ENCODE peak calls at places on chromosome 9, in six cellular contexts. One of them, this sample, is unnamed.

GRCh38 chr9:103798620-103799019 is 295.5 kb upstream of the SMC2 start:
- DNase-seq in dorsolateral prefrontal cortex: no peak
- DNase-seq in activated CD8-positive, alpha-beta T cell treated with anti-CD3 and anti-CD28 coated beads for 36 hours: peak
- DNase-seq in dermis microvascular lymphatic vessel endothelial cell: peak
- DNase-seq in activated CD8-positive, alpha-beta memory T cell treated with anti-CD3 and anti-CD28 coated beads, Interleukin-2, amount 50 U/mL, for 48 hours: no peak
- DNase-seq in mesendoderm: peak
- DNase-seq in this sample: no peak

GRCh38 chr9:88949425-88949824 is 41.8 kb upstream of the S1PR3 start:
- DNase-seq in dorsolateral prefrontal cortex: no peak
- DNase-seq in activated CD8-positive, alpha-beta T cell treated with anti-CD3 and anti-CD28 coated beads for 36 hours: no peak
- DNase-seq in dermis microvascular lymphatic vessel endothelial cell: peak
- DNase-seq in activated CD8-positive, alpha-beta memory T cell treated with anti-CD3 and anti-CD28 coated beads, Interleukin-2, amount 50 U/mL, for 48 hours: no peak
- DNase-seq in mesendoderm: no peak
- DNase-seq in this sample: no peak

GRCh38 chr9:115209601-115210306 is 91.8 kb upstream of the TNC start:
- DNase-seq in dorsolateral prefrontal cortex: no peak
- DNase-seq in activated CD8-positive, alpha-beta T cell treated with anti-CD3 and anti-CD28 coated beads for 36 hours: peak
- DNase-seq in dermis microvascular lymphatic vessel endothelial cell: no peak
- DNase-seq in activated CD8-positive, alpha-beta memory T cell treated with anti-CD3 and anti-CD28 coated beads, Interleukin-2, amount 50 U/mL, for 48 hours: no peak
- DNase-seq in mesendoderm: peak
- DNase-seq in this sample: no peak

GRCh38 chr9:38153910-38154291 is 84.9 kb upstream of the SHB start:
- DNase-seq in dorsolateral prefrontal cortex: no peak
- DNase-seq in activated CD8-positive, alpha-beta T cell treated with anti-CD3 and anti-CD28 coated beads for 36 hours: no peak
- DNase-seq in dermis microvascular lymphatic vessel endothelial cell: no peak
- DNase-seq in activated CD8-positive, alpha-beta memory T cell treated with anti-CD3 and anti-CD28 coated beads, Interleukin-2, amount 50 U/mL, for 48 hours: no peak
- DNase-seq in mesendoderm: no peak
- DNase-seq in this sample: no peak

GRCh38 chr9:17520264-17521058 is 58.4 kb upstream of the SH3GL2 start:
- DNase-seq in dorsolateral prefrontal cortex: no peak
- DNase-seq in activated CD8-positive, alpha-beta T cell treated with anti-CD3 and anti-CD28 coated beads for 36 hours: no peak
- DNase-seq in dermis microvascular lymphatic vessel endothelial cell: no peak
- DNase-seq in activated CD8-positive, alpha-beta memory T cell treated with anti-CD3 and anti-CD28 coated beads, Interleukin-2, amount 50 U/mL, for 48 hours: no peak
- DNase-seq in mesendoderm: peak
- DNase-seq in this sample: peak

GRCh38 chr9:1009101-1009707 is 32.7 kb downstream of the DMRT3 start:
- DNase-seq in dorsolateral prefrontal cortex: peak
- DNase-seq in activated CD8-positive, alpha-beta T cell treated with anti-CD3 and anti-CD28 coated beads for 36 hours: peak
- DNase-seq in dermis microvascular lymphatic vessel endothelial cell: peak
- DNase-seq in activated CD8-positive, alpha-beta memory T cell treated with anti-CD3 and anti-CD28 coated beads, Interleukin-2, amount 50 U/mL, for 48 hours: peak
- DNase-seq in mesendoderm: peak
- DNase-seq in this sample: peak

GRCh38 chr9:98580956-98581355 is 127.8 kb downstream of the GABBR2 start:
- DNase-seq in dorsolateral prefrontal cortex: no peak
- DNase-seq in activated CD8-positive, alpha-beta T cell treated with anti-CD3 and anti-CD28 coated beads for 36 hours: no peak
- DNase-seq in dermis microvascular lymphatic vessel endothelial cell: no peak
- DNase-seq in activated CD8-positive, alpha-beta memory T cell treated with anti-CD3 and anti-CD28 coated beads, Interleukin-2, amount 50 U/mL, for 48 hours: peak
- DNase-seq in mesendoderm: no peak
- DNase-seq in this sample: no peak

GRCh38 chr9:111036946-111037743 is 1.1 kb downstream of the LPAR1 start:
- DNase-seq in dorsolateral prefrontal cortex: no peak
- DNase-seq in activated CD8-positive, alpha-beta T cell treated with anti-CD3 and anti-CD28 coated beads for 36 hours: no peak
- DNase-seq in dermis microvascular lymphatic vessel endothelial cell: no peak
- DNase-seq in activated CD8-positive, alpha-beta memory T cell treated with anti-CD3 and anti-CD28 coated beads, Interleukin-2, amount 50 U/mL, for 48 hours: no peak
- DNase-seq in mesendoderm: peak
- DNase-seq in this sample: no peak

GRCh38 chr9:133927041-133927440 is 65.1 kb downstream of the VAV2 start:
- DNase-seq in dorsolateral prefrontal cortex: no peak
- DNase-seq in activated CD8-positive, alpha-beta T cell treated with anti-CD3 and anti-CD28 coated beads for 36 hours: no peak
- DNase-seq in dermis microvascular lymphatic vessel endothelial cell: no peak
- DNase-seq in activated CD8-positive, alpha-beta memory T cell treated with anti-CD3 and anti-CD28 coated beads, Interleukin-2, amount 50 U/mL, for 48 hours: no peak
- DNase-seq in mesendoderm: no peak
- DNase-seq in this sample: no peak

GRCh38 chr9:125632321-125633115 is 74.5 kb downstream of the MAPKAP1 start:
- DNase-seq in dorsolateral prefrontal cortex: no peak
- DNase-seq in activated CD8-positive, alpha-beta T cell treated with anti-CD3 and anti-CD28 coated beads for 36 hours: peak
- DNase-seq in dermis microvascular lymphatic vessel endothelial cell: no peak
- DNase-seq in activated CD8-positive, alpha-beta memory T cell treated with anti-CD3 and anti-CD28 coated beads, Interleukin-2, amount 50 U/mL, for 48 hours: peak
- DNase-seq in mesendoderm: no peak
- DNase-seq in this sample: no peak

GRCh38 chr9:95215368-95215898 is 102.1 kb downstream of the FANCC start:
- DNase-seq in dorsolateral prefrontal cortex: no peak
- DNase-seq in activated CD8-positive, alpha-beta T cell treated with anti-CD3 and anti-CD28 coated beads for 36 hours: no peak
- DNase-seq in dermis microvascular lymphatic vessel endothelial cell: no peak
- DNase-seq in activated CD8-positive, alpha-beta memory T cell treated with anti-CD3 and anti-CD28 coated beads, Interleukin-2, amount 50 U/mL, for 48 hours: no peak
- DNase-seq in mesendoderm: no peak
- DNase-seq in this sample: no peak

GRCh38 chr9:135248111-135248510 is 160.6 kb downstream of the OLFM1 start:
- DNase-seq in dorsolateral prefrontal cortex: no peak
- DNase-seq in activated CD8-positive, alpha-beta T cell treated with anti-CD3 and anti-CD28 coated beads for 36 hours: no peak
- DNase-seq in dermis microvascular lymphatic vessel endothelial cell: no peak
- DNase-seq in activated CD8-positive, alpha-beta memory T cell treated with anti-CD3 and anti-CD28 coated beads, Interleukin-2, amount 50 U/mL, for 48 hours: no peak
- DNase-seq in mesendoderm: no peak
- DNase-seq in this sample: no peak

GRCh38 chr9:19409406-19410194 is 791 bp downstream of the ACER2 start:
- DNase-seq in dorsolateral prefrontal cortex: no peak
- DNase-seq in activated CD8-positive, alpha-beta T cell treated with anti-CD3 and anti-CD28 coated beads for 36 hours: peak
- DNase-seq in dermis microvascular lymphatic vessel endothelial cell: peak
- DNase-seq in activated CD8-positive, alpha-beta memory T cell treated with anti-CD3 and anti-CD28 coated beads, Interleukin-2, amount 50 U/mL, for 48 hours: peak
- DNase-seq in mesendoderm: peak
- DNase-seq in this sample: peak

GRCh38 chr9:13810510-13810909 is 503.4 kb downstream of the NFIB start:
- DNase-seq in dorsolateral prefrontal cortex: no peak
- DNase-seq in activated CD8-positive, alpha-beta T cell treated with anti-CD3 and anti-CD28 coated beads for 36 hours: no peak
- DNase-seq in dermis microvascular lymphatic vessel endothelial cell: no peak
- DNase-seq in activated CD8-positive, alpha-beta memory T cell treated with anti-CD3 and anti-CD28 coated beads, Interleukin-2, amount 50 U/mL, for 48 hours: no peak
- DNase-seq in mesendoderm: no peak
- DNase-seq in this sample: no peak

GRCh38 chr9:85013703-85014102 is 344.2 kb downstream of the NTRK2 start:
- DNase-seq in dorsolateral prefrontal cortex: no peak
- DNase-seq in activated CD8-positive, alpha-beta T cell treated with anti-CD3 and anti-CD28 coated beads for 36 hours: no peak
- DNase-seq in dermis microvascular lymphatic vessel endothelial cell: no peak
- DNase-seq in activated CD8-positive, alpha-beta memory T cell treated with anti-CD3 and anti-CD28 coated beads, Interleukin-2, amount 50 U/mL, for 48 hours: no peak
- DNase-seq in mesendoderm: no peak
- DNase-seq in this sample: no peak

This sample was measured in cerebellar cortex.